ENCODE peak calls at places on chromosomes 16 and 17, in four cellular contexts. One of them, this sample, is unnamed.

GRCh38 chr17:71118039-71118438 is 948.7 kb downstream of the KCNJ2 start:
- DNase-seq in globus pallidus: no peak
- DNase-seq in Caco-2: no peak
- DNase-seq in SJCRH30: no peak
- DNase-seq in this sample: no peak

GRCh38 chr17:33209671-33210070 is 83.4 kb downstream of the ASIC2 start:
- DNase-seq in globus pallidus: no peak
- DNase-seq in Caco-2: no peak
- DNase-seq in SJCRH30: no peak
- DNase-seq in this sample: no peak

GRCh38 chr16:2296662-2297505 is 29.0 kb upstream of the RNPS1 start:
- DNase-seq in globus pallidus: peak
- DNase-seq in Caco-2: peak
- DNase-seq in SJCRH30: peak
- DNase-seq in this sample: peak

GRCh38 chr17:9016941-9017552 is 4.3 kb upstream of the NTN1 start:
- DNase-seq in globus pallidus: no peak
- DNase-seq in Caco-2: no peak
- DNase-seq in SJCRH30: no peak
- DNase-seq in this sample: no peak

GRCh38 chr17:1590031-1590746 is 27.6 kb upstream of the PITPNA start:
- DNase-seq in globus pallidus: no peak
- DNase-seq in Caco-2: peak
- DNase-seq in SJCRH30: peak
- DNase-seq in this sample: peak

GRCh38 chr16:585351-585750 is 4.5 kb upstream of the RAB40C start:
- DNase-seq in globus pallidus: no peak
- DNase-seq in Caco-2: no peak
- DNase-seq in SJCRH30: peak
- DNase-seq in this sample: no peak

GRCh38 chr16:70741779-70742125 is 55.9 kb upstream of the MTSS2 start:
- DNase-seq in globus pallidus: no peak
- DNase-seq in Caco-2: no peak
- DNase-seq in SJCRH30: no peak
- DNase-seq in this sample: no peak

GRCh38 chr16:67471758-67472384 is 9.1 kb downstream of the ATP6V0D1 start:
- DNase-seq in globus pallidus: no peak
- DNase-seq in Caco-2: no peak
- DNase-seq in SJCRH30: no peak
- DNase-seq in this sample: no peak

GRCh38 chr17:81909966-81910839 is 996 bp downstream of the PCYT2 start:
- DNase-seq in globus pallidus: no peak
- DNase-seq in Caco-2: peak
- DNase-seq in SJCRH30: no peak
- DNase-seq in this sample: no peak

GRCh38 chr16:56357765-56358322 is 67.5 kb downstream of the AMFR start:
- DNase-seq in globus pallidus: no peak
- DNase-seq in Caco-2: peak
- DNase-seq in SJCRH30: no peak
- DNase-seq in this sample: no peak

GRCh38 chr17:55699178-55699865 is 23.3 kb downstream of the TMEM100 start:
- DNase-seq in globus pallidus: no peak
- DNase-seq in Caco-2: no peak
- DNase-seq in SJCRH30: peak
- DNase-seq in this sample: no peak

GRCh38 chr17:56269998-56270397 is 116.7 kb downstream of the ANKFN1 start:
- DNase-seq in globus pallidus: no peak
- DNase-seq in Caco-2: no peak
- DNase-seq in SJCRH30: no peak
- DNase-seq in this sample: no peak

GRCh38 chr17:82668631-82669099 is 20.4 kb upstream of the WDR45B start:
- DNase-seq in globus pallidus: peak
- DNase-seq in Caco-2: peak
- DNase-seq in SJCRH30: peak
- DNase-seq in this sample: peak

GRCh38 chr16:85557083-85557975 is 55.8 kb upstream of the GSE1 start:
- DNase-seq in globus pallidus: no peak
- DNase-seq in Caco-2: peak
- DNase-seq in SJCRH30: no peak
- DNase-seq in this sample: no peak

GRCh38 chr16:68866933-68867332 is 23.6 kb downstream of the TANGO6 start:
- DNase-seq in globus pallidus: no peak
- DNase-seq in Caco-2: no peak
- DNase-seq in SJCRH30: no peak
- DNase-seq in this sample: no peak

GRCh38 chr17:27905524-27906237 is 12.5 kb upstream of the LYRM9 start:
- DNase-seq in globus pallidus: no peak
- DNase-seq in Caco-2: peak
- DNase-seq in SJCRH30: no peak
- DNase-seq in this sample: no peak

GRCh38 chr16:28067604-28068382 is 4.3 kb upstream of the GSG1L start:
- DNase-seq in globus pallidus: no peak
- DNase-seq in Caco-2: no peak
- DNase-seq in SJCRH30: peak
- DNase-seq in this sample: peak

GRCh38 chr17:72183194-72183685 is 62.4 kb downstream of the SOX9 start:
- DNase-seq in globus pallidus: no peak
- DNase-seq in Caco-2: no peak
- DNase-seq in SJCRH30: no peak
- DNase-seq in this sample: no peak

GRCh38 chr17:65902831-65903549 is 288.9 kb downstream of the CEP112 start:
- DNase-seq in globus pallidus: no peak
- DNase-seq in Caco-2: no peak
- DNase-seq in SJCRH30: no peak
- DNase-seq in this sample: no peak

GRCh38 chr16:4608704-4608980 is 6.0 kb downstream of the UBALD1 start:
- DNase-seq in globus pallidus: no peak
- DNase-seq in Caco-2: no peak
- DNase-seq in SJCRH30: no peak
- DNase-seq in this sample: no peak

GRCh38 chr16:85652431-85653221 is 36.1 kb downstream of the GINS2 start:
- DNase-seq in globus pallidus: peak
- DNase-seq in Caco-2: no peak
- DNase-seq in SJCRH30: peak
- DNase-seq in this sample: peak

GRCh38 chr17:35086931-35087573 is 23.5 kb upstream of the RFFL start:
- DNase-seq in globus pallidus: peak
- DNase-seq in Caco-2: no peak
- DNase-seq in SJCRH30: no peak
- DNase-seq in this sample: no peak

GRCh38 chr17:9900744-9901143 is 4.3 kb downstream of the RCVRN start:
- DNase-seq in globus pallidus: no peak
- DNase-seq in Caco-2: no peak
- DNase-seq in SJCRH30: no peak
- DNase-seq in this sample: no peak

GRCh38 chr16:51121009-51121347 is 30.1 kb downstream of the SALL1 start:
- DNase-seq in globus pallidus: no peak
- DNase-seq in Caco-2: no peak
- DNase-seq in SJCRH30: no peak
- DNase-seq in this sample: no peak

GRCh38 chr17:46147167-46147749 is 46.0 kb downstream of the KANSL1 start:
- DNase-seq in globus pallidus: no peak
- DNase-seq in Caco-2: no peak
- DNase-seq in SJCRH30: no peak
- DNase-seq in this sample: no peak

GRCh38 chr17:82228278-82228841 is 482 bp upstream of the SLC16A3 start:
- DNase-seq in globus pallidus: no peak
- DNase-seq in Caco-2: no peak
- DNase-seq in SJCRH30: no peak
- DNase-seq in this sample: no peak

GRCh38 chr17:65855245-65855644 is 293.8 kb upstream of the AXIN2 start:
- DNase-seq in globus pallidus: no peak
- DNase-seq in Caco-2: no peak
- DNase-seq in SJCRH30: no peak
- DNase-seq in this sample: no peak

GRCh38 chr16:50611332-50611934 is 63.2 kb downstream of the NKD1 start:
- DNase-seq in globus pallidus: no peak
- DNase-seq in Caco-2: no peak
- DNase-seq in SJCRH30: no peak
- DNase-seq in this sample: no peak

GRCh38 chr17:32878211-32878610 is 1.3 kb upstream of the MYO1D start:
- DNase-seq in globus pallidus: no peak
- DNase-seq in Caco-2: no peak
- DNase-seq in SJCRH30: no peak
- DNase-seq in this sample: peak

GRCh38 chr16:19419691-19420060 is 2.0 kb downstream of the TMC5 start:
- DNase-seq in globus pallidus: no peak
- DNase-seq in Caco-2: no peak
- DNase-seq in SJCRH30: no peak
- DNase-seq in this sample: no peak

GRCh38 chr17:59791603-59792457 is 84.4 kb downstream of the VMP1 start:
- DNase-seq in globus pallidus: no peak
- DNase-seq in Caco-2: no peak
- DNase-seq in SJCRH30: no peak
- DNase-seq in this sample: no peak

GRCh38 chr16:73230651-73231050 is 182.7 kb upstream of the ZFHX3 start:
- DNase-seq in globus pallidus: no peak
- DNase-seq in Caco-2: no peak
- DNase-seq in SJCRH30: no peak
- DNase-seq in this sample: no peak